ENCODE peak calls at places on chromosomes 3 and 15, in five cellular contexts. V is upper lobe of left lung, W is SK-N-SH, H is transverse colon, Y is sigmoid colon. N is an unnamed sample. For H3K36me3, the result is how much of the 10 kb centered on the place peaks cover.

GRCh38 chr15:64854041-64854440 is 12.3 kb downstream of the PLEKHO2 start:
- DNase-seq in V (peak), W (no peak), H (no peak), Y (peak), N (no peak)

GRCh38 chr15:59131955-59132562 is 27.1 kb downstream of the CCNB2 start:
- DNase-seq in V (no peak), W (no peak), H (peak), Y (no peak), N (no peak)

GRCh38 chr3:150106752-150107428 is 136.2 kb upstream of the PFN2 start:
- DNase-seq in V (no peak), W (peak), H (no peak), Y (no peak), N (no peak)

GRCh38 chr3:108024146-108024836 is 66.5 kb downstream of the CD47 start:
- DNase-seq in V (no peak), W (no peak), H (no peak), Y (no peak), N (no peak)

GRCh38 chr3:182357928-182358327 is 435.4 kb upstream of the ATP11B start:
- DNase-seq in V (no peak), W (no peak), H (no peak), Y (no peak), N (no peak)

GRCh38 chr3:165336786-165337185 is 140.6 kb upstream of the SLITRK3 start:
- DNase-seq in V (no peak), W (no peak), H (no peak), Y (no peak), N (no peak)

GRCh38 chr3:66671348-66671747 is 170.5 kb upstream of the LRIG1 start:
- DNase-seq in V (no peak), W (no peak), H (no peak), Y (no peak), N (no peak)

GRCh38 chr15:62107561-62108110 is 40.9 kb downstream of the C2CD4A start:
- DNase-seq in V (no peak), W (no peak), H (no peak), Y (no peak), N (no peak)

GRCh38 chr3:127264794-127265514 is 22.9 kb downstream of the PRR20G start:
- DNase-seq in V (no peak), W (no peak), H (no peak), Y (no peak), N (no peak)

GRCh38 chr15:69758810-69759410 is 306.3 kb downstream of the RPLP1 start:
- DNase-seq in V (peak), W (no peak), H (peak), Y (no peak), N (peak)

GRCh38 chr3:155070932-155071387 is 9.2 kb upstream of the MME start:
- DNase-seq in V (no peak), W (peak), H (no peak), Y (no peak), N (no peak)

GRCh38 chr3:70989174-70989573 is 594.4 kb downstream of the FOXP1 start:
- DNase-seq in V (no peak), W (no peak), H (no peak), Y (no peak), N (no peak)

GRCh38 chr15:54960266-54960665 is 236.5 kb downstream of the RSL24D1 start:
- DNase-seq in V (no peak), W (no peak), H (no peak), Y (no peak), N (no peak)

GRCh38 chr3:192887047-192887446 is 30.6 kb downstream of the MB21D2 start:
- DNase-seq in V (peak), W (no peak), H (no peak), Y (no peak), N (no peak)

GRCh38 chr15:97168704-97169475 is 791.6 kb upstream of the ARRDC4 start:
- DNase-seq in V (no peak), W (no peak), H (no peak), Y (no peak), N (no peak)

GRCh38 chr15:62068071-62068786 is 1.5 kb downstream of the C2CD4A start:
- DNase-seq in V (peak), W (peak), H (peak), Y (peak), N (peak)

GRCh38 chr3:115330406-115330805 is 183.3 kb upstream of the ZBTB20 start:
- DNase-seq in V (no peak), W (no peak), H (no peak), Y (no peak), N (no peak)

GRCh38 chr3:114406286-114406685 is 112.5 kb downstream of the TIGIT start:
- DNase-seq in V (no peak), W (no peak), H (no peak), Y (no peak), N (no peak)

DNA sequence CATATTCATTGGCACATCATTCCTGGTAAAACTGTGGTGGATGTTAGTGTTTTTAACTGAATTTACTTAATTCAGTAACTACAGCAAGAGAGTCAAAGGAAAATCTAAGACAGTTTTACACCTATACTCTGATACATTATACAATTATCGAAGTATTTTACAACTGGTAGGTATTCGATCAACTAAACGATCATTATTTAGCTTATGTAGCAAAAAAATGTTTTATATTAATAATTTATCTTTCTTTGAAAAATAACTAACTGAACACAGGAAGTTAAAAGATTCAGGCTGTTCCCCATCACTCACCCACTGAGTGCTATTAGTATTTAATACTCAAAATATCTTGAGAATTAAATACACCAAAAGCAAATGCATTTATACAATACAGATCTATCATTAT is 21.0 kb downstream of the ICE2 start:
- DNase-seq in V (no peak), W (no peak), H (no peak), Y (no peak), N (no peak)
- H3K36me3 ChIP-seq in V (under half), W (under half), H (under half), Y (under half), N (half or more)

DNA sequence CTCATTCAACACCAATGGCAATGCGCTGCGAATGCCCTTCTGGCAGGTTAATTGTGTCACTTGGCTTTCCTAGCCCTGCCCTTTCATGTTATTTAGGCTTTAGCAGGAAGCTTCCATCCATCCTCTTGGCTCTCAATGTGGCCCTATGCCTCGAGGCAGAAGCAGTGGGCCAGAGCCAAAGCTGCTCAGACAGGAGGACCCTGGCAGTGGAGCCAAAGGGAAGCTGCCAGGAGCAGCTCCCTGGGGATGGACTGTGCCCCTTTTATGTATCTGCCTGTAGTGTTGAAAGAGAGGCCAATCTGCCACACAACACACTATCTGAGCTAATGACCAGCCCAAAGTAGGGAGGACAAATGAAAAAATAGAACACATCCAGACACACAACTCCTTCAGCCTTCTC is 376.4 kb downstream of the CTNNB1 start:
- DNase-seq in V (no peak), W (peak), H (no peak), Y (no peak), N (no peak)
- TF ChIP-seq POLR2AphosphoS5 in V (no peak), W (no peak), H (no peak), Y (no peak), N (no peak)

DNA sequence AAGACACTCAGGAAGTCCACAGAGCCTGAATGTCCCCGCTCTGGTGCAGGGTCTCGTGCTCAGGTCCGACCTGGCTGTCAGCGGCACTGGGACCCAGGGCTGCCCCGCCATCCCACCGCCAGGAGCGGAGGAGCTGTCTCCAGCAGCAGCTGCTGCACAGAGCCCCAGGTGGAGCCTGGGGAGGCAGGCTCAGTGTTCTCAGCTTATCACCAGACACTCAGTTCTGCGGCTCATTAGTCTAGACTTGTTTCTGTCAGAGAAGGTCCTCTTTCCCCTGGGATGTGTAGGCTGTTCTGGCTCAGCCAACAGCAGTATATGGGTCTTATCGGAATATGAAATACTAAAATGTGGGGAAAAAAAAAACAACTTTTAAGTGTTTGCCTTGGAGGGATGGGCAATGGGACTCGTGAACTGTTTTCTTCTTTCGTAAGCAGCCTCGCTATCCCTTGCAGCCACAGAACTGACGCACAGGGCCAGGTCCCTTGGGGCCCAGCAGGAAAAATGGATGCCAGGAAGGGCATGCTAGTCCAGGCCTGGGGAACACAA is 75.9 kb downstream of the KLF13 start:
- DNase-seq in V (no peak), W (peak), H (no peak), Y (peak), N (no peak)
- TF ChIP-seq EP300 in V (no peak), W (peak), H (no peak), Y (no peak), N (no peak)

GRCh38 chr15:78913012-78913411 is 31.8 kb downstream of the CTSH start:
- DNase-seq in V (no peak), W (no peak), H (no peak), Y (no peak), N (no peak)
- H3K36me3 ChIP-seq in V (under half), W (under half), H (under half), Y (under half), N (half or more)

GRCh38 chr15:72491768-72492167 is 17.6 kb downstream of the ARIH1 start:
- DNase-seq in V (no peak), W (no peak), H (no peak), Y (no peak), N (no peak)

GRCh38 chr15:72493220-72493619 is 19.1 kb downstream of the ARIH1 start:
- DNase-seq in V (no peak), W (no peak), H (no peak), Y (no peak), N (no peak)

GRCh38 chr15:72495007-72495406 is 20.9 kb downstream of the ARIH1 start:
- DNase-seq in V (no peak), W (no peak), H (no peak), Y (no peak), N (no peak)

GRCh38 chr15:72489943-72490554 is 15.9 kb downstream of the ARIH1 start:
- DNase-seq in V (no peak), W (no peak), H (no peak), Y (no peak), N (no peak)

DNA sequence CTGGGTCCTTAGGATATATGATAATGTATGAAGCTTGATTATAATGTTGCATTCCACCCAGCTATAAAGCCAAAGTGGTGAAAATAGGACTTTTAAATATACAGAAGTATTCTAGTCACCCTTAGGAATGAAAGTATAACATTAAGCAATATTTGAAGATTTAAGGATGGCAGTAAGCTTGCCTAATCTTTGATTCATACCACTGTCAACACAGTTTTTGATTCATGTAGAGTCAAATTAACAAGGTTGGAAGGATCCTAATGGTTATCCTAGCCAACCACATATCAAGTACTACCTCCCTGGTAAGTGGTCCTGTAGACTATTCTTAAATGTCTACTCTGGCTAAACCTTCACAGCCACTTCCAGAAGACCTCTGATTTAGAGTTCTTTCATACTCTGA is 18.6 kb downstream of the ARIH1 start:
- DNase-seq in V (no peak), W (no peak), H (no peak), Y (no peak), N (no peak)
- TF ChIP-seq POLR2AphosphoS5 in V (no peak), W (no peak), H (no peak), Y (no peak), N (no peak)

DNA sequence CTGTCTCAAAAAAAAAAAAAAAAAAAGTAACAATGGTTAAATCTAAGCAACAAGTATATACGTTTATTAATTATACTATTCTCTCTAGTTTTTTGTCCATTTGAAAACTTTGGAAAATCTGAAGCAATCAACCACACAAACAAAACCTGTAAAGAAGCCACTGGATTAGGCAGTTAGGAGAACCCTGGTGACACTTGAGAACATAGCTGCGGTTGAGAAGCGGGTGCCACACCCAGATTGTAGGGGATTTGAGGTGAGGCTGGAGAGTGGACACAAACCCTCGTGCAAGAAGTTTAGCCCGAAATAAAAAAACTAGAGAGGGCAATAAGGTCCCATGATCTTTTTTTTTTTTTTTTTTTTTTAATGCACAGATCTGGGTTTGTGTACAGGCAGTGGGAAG is 25.9 kb upstream of the ZBTB38 start:
- DNase-seq in V (peak), W (no peak), H (no peak), Y (no peak), N (no peak)
- TF ChIP-seq EP300 in V (no peak), W (no peak), H (no peak), Y (no peak), N (no peak)

DNA sequence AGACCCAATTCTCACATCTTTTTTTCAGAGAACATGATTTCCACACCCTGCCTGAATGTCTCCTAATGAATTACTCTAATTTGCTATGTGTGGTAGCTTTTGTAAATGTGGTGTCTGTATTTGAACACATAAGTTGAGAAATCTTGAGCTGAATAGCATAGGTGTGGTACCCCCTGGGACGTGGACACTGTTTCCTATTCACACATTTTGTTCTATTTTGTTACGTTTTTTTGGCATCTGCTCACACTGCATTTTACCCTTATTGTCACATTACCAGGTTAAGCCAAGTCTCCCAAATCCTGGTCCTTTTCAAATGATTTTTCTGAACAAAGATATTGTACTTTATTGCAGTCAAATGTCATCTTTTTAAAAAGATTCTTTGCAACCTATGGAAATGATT is 6.8 kb upstream of the MAPK6 start:
- DNase-seq in V (no peak), W (no peak), H (no peak), Y (no peak), N (no peak)
- H3K36me3 ChIP-seq in V (under half), W (under half), H (under half), Y (under half), N (under half)